ENCODE peak calls at places on chromosomes 3 and 15, in four cellular contexts. W is AML-193, B is GM04504, O is progenitor cell of endocrine pancreas. G is an unnamed sample.
A peak's percentile ranks its signal among the peaks of the same experiment; 100 is the strongest.

GRCh38 chr3:134809412-134810051 is 14.5 kb downstream of the EPHB1 start:
- DNase-seq in O (no peak), B (no peak), W (no peak), G (no peak)

GRCh38 chr3:101156787-101157345 is 163.5 kb downstream of the IMPG2 start:
- DNase-seq in O (no peak), B (no peak), W (no peak), G (no peak)

GRCh38 chr3:101970915-101971314 is 121.6 kb downstream of the NFKBIZ start:
- DNase-seq in B (no peak), O (no peak), W (no peak), G (no peak)

GRCh38 chr3:94159062-94159726 is 96.3 kb downstream of the NSUN3 start:
- DNase-seq in W (no peak), B (no peak), O (no peak), G (no peak)

GRCh38 chr15:99315636-99316035 is 64.4 kb downstream of the LRRC28 start:
- DNase-seq in W (no peak), B (no peak), O (no peak), G (no peak)

GRCh38 chr3:95333826-95334225 is 1271.0 kb downstream of the NSUN3 start:
- DNase-seq in W (peak; percentile 43), O (no peak), B (no peak), G (peak; percentile 73)

GRCh38 chr3:114213669-114214541 is 23.5 kb downstream of the ZNF80 start:
- DNase-seq in O (no peak), W (peak; percentile 66), B (peak; percentile 58), G (peak; percentile 51)

GRCh38 chr3:3127432-3128010 is 781 bp downstream of the TRNT1 start:
- DNase-seq in W (no peak), B (no peak), O (no peak), G (peak; percentile 30)

GRCh38 chr3:51340311-51340829 is 44.7 kb upstream of the MANF start:
- DNase-seq in B (peak; percentile 87), W (no peak), O (no peak), G (no peak)

GRCh38 chr3:40624189-40624754 is 99.5 kb downstream of the ZNF621 start:
- DNase-seq in W (no peak), B (no peak), O (no peak), G (no peak)

GRCh38 chr3:32945136-32945535 is 6.3 kb upstream of the CCR4 start:
- DNase-seq in B (no peak), W (no peak), O (no peak), G (no peak)

GRCh38 chr3:184785856-184786255 is 26.1 kb upstream of the VPS8 start:
- DNase-seq in O (no peak), W (no peak), B (no peak), G (no peak)

GRCh38 chr15:98580577-98580976 is 67.8 kb upstream of the IGF1R start:
- DNase-seq in B (no peak), W (no peak), O (no peak), G (no peak)

GRCh38 chr3:159771865-159772611 is 216.6 kb upstream of the IL12A start:
- DNase-seq in B (no peak), O (no peak), W (no peak), G (no peak)

GRCh38 chr3:133208184-133208583 is 170.0 kb downstream of the TMEM108 start:
- DNase-seq in W (no peak), O (no peak), B (no peak), G (no peak)

GRCh38 chr3:64667887-64668581 is 19.8 kb downstream of the ADAMTS9 start:
- DNase-seq in O (no peak), W (no peak), B (no peak), G (no peak)

GRCh38 chr3:38039899-38040261 is 872 bp downstream of the DLEC1 start:
- DNase-seq in W (peak; percentile 97), B (no peak), O (no peak), G (peak; percentile 85)

GRCh38 chr15:85785887-85786777 is 8.6 kb downstream of the KLHL25 start:
- DNase-seq in O (no peak), B (no peak), W (no peak), G (no peak)

GRCh38 chr3:100144255-100144866 is 30.1 kb upstream of the FILIP1L start:
- DNase-seq in B (no peak), W (peak; percentile 72), O (no peak), G (peak; percentile 53)

GRCh38 chr3:14397531-14397930 is 4.9 kb upstream of the SLC6A6 start:
- DNase-seq in O (no peak), W (peak; percentile 92), B (no peak), G (peak; percentile 47)

GRCh38 chr15:44706946-44707636 is 4.0 kb downstream of the PATL2 start:
- DNase-seq in O (no peak), B (no peak), W (no peak), G (no peak)

GRCh38 chr15:66703540-66703941 is 1.5 kb downstream of the SMAD6 start:
- DNase-seq in B (no peak), O (no peak), W (peak; percentile 14), G (peak; percentile 20)

GRCh38 chr3:52025453-52025852 is 29.8 kb upstream of the RPL29 start:
- DNase-seq in O (no peak), B (no peak), W (no peak), G (no peak)

GRCh38 chr3:97991278-97991652 is 19.0 kb upstream of the RIOX2 start:
- DNase-seq in B (no peak), W (no peak), O (no peak), G (no peak)

GRCh38 chr3:102006812-102007485 is 157.6 kb downstream of the NFKBIZ start:
- DNase-seq in O (no peak), B (peak; percentile 89), W (no peak), G (peak; percentile 16)

GRCh38 chr3:134487406-134487805 is 1.5 kb downstream of the CEP63 start:
- DNase-seq in B (no peak), O (no peak), W (peak; percentile 60), G (peak; percentile 42)

GRCh38 chr15:89150762-89151305 is 62.6 kb downstream of the ABHD2 start:
- DNase-seq in W (no peak), B (no peak), O (no peak), G (peak; percentile 31)

GRCh38 chr3:5016218-5017161 is 37.3 kb downstream of the BHLHE40 start:
- DNase-seq in W (peak; percentile 66), B (no peak), O (no peak), G (peak; percentile 67)

GRCh38 chr3:153927107-153927506 is 194.1 kb upstream of the ARHGEF26 start:
- DNase-seq in W (peak; percentile 27), B (peak; percentile 32), O (no peak), G (peak; percentile 53)

GRCh38 chr3:45628746-45629145 is 34.2 kb downstream of the LIMD1 start:
- DNase-seq in W (peak; percentile 85), B (no peak), O (no peak), G (peak; percentile 43)

GRCh38 chr3:50609071-50609742 is 2.4 kb downstream of the CISH start:
- DNase-seq in B (no peak), W (no peak), O (no peak), G (peak; percentile 46)

GRCh38 chr3:47323431-47324277 is 40.9 kb downstream of the KLHL18 start:
- DNase-seq in B (no peak), O (no peak), W (no peak), G (no peak)

GRCh38 chr15:90091156-90091931 is 10.9 kb downstream of the IDH2 start:
- DNase-seq in W (no peak), O (no peak), B (no peak), G (no peak)